ENCODE peak calls at places on chromosomes 7 and 10, in nine cellular contexts. One of them, this sample, is unnamed.

GRCh38 chr10:97079157-97079435 is 106.7 kb downstream of the SLIT1 start:
- DNase-seq in stomach: no peak
- DNase-seq in left ventricle myocardium inferior: no peak
- DNase-seq in H1: no peak
- DNase-seq in HCT116: no peak
- DNase-seq in transverse colon: no peak
- DNase-seq in AG09309: no peak
- DNase-seq in colonic mucosa: no peak
- DNase-seq in hepatocyte: no peak
- DNase-seq in this sample: no peak

GRCh38 chr7:29243777-29244655 is 49.4 kb downstream of the CHN2 start:
- DNase-seq in stomach: no peak
- DNase-seq in left ventricle myocardium inferior: no peak
- DNase-seq in H1: peak; percentile 66
- DNase-seq in HCT116: peak; percentile 29
- DNase-seq in transverse colon: no peak
- DNase-seq in AG09309: no peak
- DNase-seq in colonic mucosa: no peak
- DNase-seq in hepatocyte: no peak
- DNase-seq in this sample: no peak

GRCh38 chr10:28587970-28588290 is 55.0 kb downstream of the WAC start:
- DNase-seq in stomach: peak; percentile 25
- DNase-seq in left ventricle myocardium inferior: no peak
- DNase-seq in H1: no peak
- DNase-seq in HCT116: no peak
- DNase-seq in transverse colon: no peak
- DNase-seq in AG09309: no peak
- DNase-seq in colonic mucosa: no peak
- DNase-seq in hepatocyte: peak; percentile 10
- DNase-seq in this sample: peak; percentile 76

GRCh38 chr7:8389898-8390642 is 43.3 kb upstream of the NXPH1 start:
- DNase-seq in stomach: no peak
- DNase-seq in left ventricle myocardium inferior: no peak
- DNase-seq in H1: peak; percentile 82
- DNase-seq in HCT116: peak; percentile 53
- DNase-seq in transverse colon: no peak
- DNase-seq in AG09309: no peak
- DNase-seq in colonic mucosa: peak; percentile 19
- DNase-seq in hepatocyte: peak; percentile 63
- DNase-seq in this sample: no peak

GRCh38 chr10:106043833-106044232 is 1120.7 kb downstream of the SORCS1 start:
- DNase-seq in stomach: no peak
- DNase-seq in left ventricle myocardium inferior: no peak
- DNase-seq in H1: no peak
- DNase-seq in HCT116: no peak
- DNase-seq in transverse colon: no peak
- DNase-seq in AG09309: no peak
- DNase-seq in colonic mucosa: no peak
- DNase-seq in hepatocyte: peak; percentile 12
- DNase-seq in this sample: peak; percentile 69

GRCh38 chr10:114771157-114771556 is 50.4 kb upstream of the FHIP2A start:
- DNase-seq in stomach: no peak
- DNase-seq in left ventricle myocardium inferior: no peak
- DNase-seq in H1: no peak
- DNase-seq in HCT116: no peak
- DNase-seq in transverse colon: no peak
- DNase-seq in AG09309: no peak
- DNase-seq in colonic mucosa: no peak
- DNase-seq in hepatocyte: no peak
- DNase-seq in this sample: no peak

GRCh38 chr10:69498711-69499471 is 47.6 kb downstream of the TSPAN15 start:
- DNase-seq in stomach: peak; percentile 26
- DNase-seq in left ventricle myocardium inferior: no peak
- DNase-seq in H1: no peak
- DNase-seq in HCT116: no peak
- DNase-seq in transverse colon: no peak
- DNase-seq in AG09309: no peak
- DNase-seq in colonic mucosa: no peak
- DNase-seq in hepatocyte: no peak
- DNase-seq in this sample: no peak

GRCh38 chr10:131702521-131703356 is 198.1 kb upstream of the PPP2R2D start:
- DNase-seq in stomach: no peak
- DNase-seq in left ventricle myocardium inferior: no peak
- DNase-seq in H1: peak; percentile 27
- DNase-seq in HCT116: no peak
- DNase-seq in transverse colon: no peak
- DNase-seq in AG09309: no peak
- DNase-seq in colonic mucosa: no peak
- DNase-seq in hepatocyte: no peak
- DNase-seq in this sample: no peak

GRCh38 chr10:43383204-43383971 is 12.0 kb downstream of the FXYD4 start:
- DNase-seq in stomach: no peak
- DNase-seq in left ventricle myocardium inferior: peak; percentile 10
- DNase-seq in H1: no peak
- DNase-seq in HCT116: no peak
- DNase-seq in transverse colon: no peak
- DNase-seq in AG09309: no peak
- DNase-seq in colonic mucosa: no peak
- DNase-seq in hepatocyte: no peak
- DNase-seq in this sample: no peak

GRCh38 chr7:128869138-128869943 is 6.7 kb downstream of the ATP6V1F start:
- DNase-seq in stomach: peak; percentile 69
- DNase-seq in left ventricle myocardium inferior: peak; percentile 42
- DNase-seq in H1: peak; percentile 81
- DNase-seq in HCT116: no peak
- DNase-seq in transverse colon: peak; percentile 74
- DNase-seq in AG09309: no peak
- DNase-seq in colonic mucosa: peak; percentile 60
- DNase-seq in hepatocyte: peak; percentile 77
- DNase-seq in this sample: peak; percentile 32

GRCh38 chr10:60594476-60595051 is 183.7 kb upstream of the CDK1 start:
- DNase-seq in stomach: no peak
- DNase-seq in left ventricle myocardium inferior: no peak
- DNase-seq in H1: no peak
- DNase-seq in HCT116: no peak
- DNase-seq in transverse colon: no peak
- DNase-seq in AG09309: peak; percentile 5
- DNase-seq in colonic mucosa: no peak
- DNase-seq in hepatocyte: no peak
- DNase-seq in this sample: peak; percentile 8

GRCh38 chr7:2713370-2713769 is 25.4 kb downstream of the AMZ1 start:
- DNase-seq in stomach: no peak
- DNase-seq in left ventricle myocardium inferior: peak; percentile 36
- DNase-seq in H1: no peak
- DNase-seq in HCT116: no peak
- DNase-seq in transverse colon: no peak
- DNase-seq in AG09309: no peak
- DNase-seq in colonic mucosa: no peak
- DNase-seq in hepatocyte: no peak
- DNase-seq in this sample: no peak

GRCh38 chr7:106126170-106126938 is 14.2 kb upstream of the SYPL1 start:
- DNase-seq in stomach: peak; percentile 38
- DNase-seq in left ventricle myocardium inferior: no peak
- DNase-seq in H1: no peak
- DNase-seq in HCT116: no peak
- DNase-seq in transverse colon: peak; percentile 42
- DNase-seq in AG09309: no peak
- DNase-seq in colonic mucosa: peak; percentile 33
- DNase-seq in hepatocyte: no peak
- DNase-seq in this sample: peak; percentile 83

GRCh38 chr7:44650772-44651171 is 44.3 kb downstream of the OGDH start:
- DNase-seq in stomach: no peak
- DNase-seq in left ventricle myocardium inferior: peak; percentile 42
- DNase-seq in H1: no peak
- DNase-seq in HCT116: no peak
- DNase-seq in transverse colon: no peak
- DNase-seq in AG09309: no peak
- DNase-seq in colonic mucosa: no peak
- DNase-seq in hepatocyte: no peak
- DNase-seq in this sample: no peak

GRCh38 chr7:537911-538634 is 18.4 kb upstream of the PDGFA start:
- DNase-seq in stomach: peak; percentile 73
- DNase-seq in left ventricle myocardium inferior: peak; percentile 56
- DNase-seq in H1: no peak
- DNase-seq in HCT116: peak; percentile 83
- DNase-seq in transverse colon: peak; percentile 93
- DNase-seq in AG09309: peak; percentile 64
- DNase-seq in colonic mucosa: peak; percentile 96
- DNase-seq in hepatocyte: peak; percentile 95
- DNase-seq in this sample: peak; percentile 79

DNA sequence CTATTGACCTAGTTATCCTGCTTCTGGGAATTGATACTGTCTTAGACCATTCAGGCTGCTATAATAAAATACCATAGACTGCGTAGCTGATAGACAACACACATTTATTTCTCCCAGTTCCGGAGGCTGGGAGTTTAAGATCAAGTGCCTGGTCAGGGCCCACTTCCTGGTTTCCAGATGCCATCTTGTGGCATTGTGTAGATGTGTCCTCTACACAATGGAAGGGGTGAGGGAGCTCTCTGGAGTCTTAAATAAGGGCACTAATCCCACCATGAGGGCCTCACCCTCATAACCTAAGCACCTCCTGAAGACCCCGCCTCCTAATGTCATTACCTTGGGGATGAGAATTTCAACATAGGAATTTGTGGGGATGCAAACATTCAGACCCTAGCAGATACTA is 62.4 kb downstream of the SLC35B4 start:
- DNase-seq in stomach: no peak
- DNase-seq in left ventricle myocardium inferior: no peak
- DNase-seq in H1: no peak
- DNase-seq in HCT116: peak; percentile 10
- DNase-seq in transverse colon: no peak
- DNase-seq in AG09309: no peak
- DNase-seq in colonic mucosa: no peak
- DNase-seq in hepatocyte: no peak
- DNase-seq in this sample: peak; percentile 47
- TF ChIP-seq CTCF in stomach: no peak
- TF ChIP-seq CTCF in left ventricle myocardium inferior: no peak
- TF ChIP-seq CTCF in H1: no peak
- TF ChIP-seq CTCF in HCT116: no peak
- TF ChIP-seq CTCF in transverse colon: no peak
- TF ChIP-seq CTCF in AG09309: no peak
- TF ChIP-seq CTCF in colonic mucosa: no peak
- TF ChIP-seq CTCF in hepatocyte: no peak
- TF ChIP-seq CTCF in this sample: peak; percentile 45

DNA sequence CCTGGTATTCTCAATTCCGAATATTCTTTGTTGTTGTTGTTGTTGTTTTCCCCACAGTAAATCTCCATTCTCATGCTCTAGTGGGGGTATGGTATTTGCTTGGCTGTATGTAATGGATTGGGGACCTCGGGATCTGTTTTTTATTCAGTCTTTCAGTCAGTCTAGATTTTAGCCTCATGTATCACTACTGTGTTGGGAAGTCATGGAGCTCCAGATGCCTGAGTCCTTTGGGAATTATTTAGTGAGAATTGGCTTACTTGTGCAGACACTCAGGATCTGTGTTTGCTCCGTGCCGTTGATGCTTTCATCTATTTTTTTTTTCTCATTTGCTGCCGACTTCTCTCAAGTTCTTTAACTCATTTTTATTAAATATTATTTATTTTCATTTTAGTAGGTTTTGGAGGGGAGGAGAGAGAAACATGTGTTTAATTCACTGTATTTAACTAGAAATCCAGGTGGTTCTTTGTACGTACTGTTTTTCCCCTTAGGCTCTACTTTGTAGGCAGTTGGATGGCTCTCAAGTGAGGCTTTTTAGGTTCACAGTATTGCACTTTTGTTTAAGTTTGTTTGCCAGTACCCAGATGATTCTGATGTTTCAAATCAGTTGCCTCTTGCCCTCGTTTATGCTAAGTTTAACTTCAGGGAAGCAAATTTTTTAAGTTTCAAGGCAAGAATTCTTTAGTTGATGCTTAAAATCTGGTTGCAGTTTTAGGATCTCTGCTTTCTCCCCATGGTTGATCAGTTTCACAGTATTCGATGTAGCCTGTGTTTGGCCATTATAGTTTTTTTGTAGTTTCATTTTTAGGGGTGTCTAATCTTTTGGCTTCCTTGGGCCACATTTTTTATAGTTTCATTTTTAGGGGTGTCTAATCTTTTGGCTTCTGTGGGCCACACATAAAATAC is 36.9 kb downstream of the ZNRF2 start:
- DNase-seq in stomach: no peak
- DNase-seq in left ventricle myocardium inferior: no peak
- DNase-seq in H1: no peak
- DNase-seq in HCT116: no peak
- DNase-seq in transverse colon: no peak
- DNase-seq in AG09309: no peak
- DNase-seq in colonic mucosa: no peak
- DNase-seq in hepatocyte: no peak
- DNase-seq in this sample: peak; percentile 69
- H3K4me3 ChIP-seq in stomach: peak overlapping the region; percentile 16
- H3K4me3 ChIP-seq in left ventricle myocardium inferior: peak overlapping the region; percentile 43
- H3K4me3 ChIP-seq in H1: peak overlapping the region; percentile 40
- H3K4me3 ChIP-seq in HCT116: no peak overlapping the region
- H3K4me3 ChIP-seq in transverse colon: no peak overlapping the region
- H3K4me3 ChIP-seq in AG09309: peak overlapping the region; percentile 4
- H3K4me3 ChIP-seq in colonic mucosa: no peak overlapping the region
- H3K4me3 ChIP-seq in hepatocyte: no peak overlapping the region
- H3K4me3 ChIP-seq in this sample: peak overlapping the region; percentile 20

DNA sequence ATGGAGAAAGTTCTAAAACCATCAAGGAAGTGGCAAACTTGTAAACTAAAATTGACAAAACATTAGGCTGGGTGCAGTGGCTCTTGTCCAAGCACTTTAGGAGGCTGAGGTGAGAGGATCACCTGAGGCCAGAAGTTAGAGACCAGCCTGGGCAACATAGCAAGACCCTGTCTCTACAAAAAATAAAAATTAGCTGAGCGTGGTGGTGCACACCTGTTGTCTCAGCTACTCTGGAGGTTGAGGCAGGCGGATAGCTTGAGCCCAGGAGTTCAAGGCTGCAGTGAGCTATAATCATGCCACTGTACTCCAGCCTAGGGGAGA is 29.4 kb upstream of the HNRNPH3 start:
- DNase-seq in stomach: no peak
- DNase-seq in left ventricle myocardium inferior: no peak
- DNase-seq in H1: no peak
- DNase-seq in HCT116: no peak
- DNase-seq in transverse colon: no peak
- DNase-seq in AG09309: no peak
- DNase-seq in colonic mucosa: no peak
- DNase-seq in hepatocyte: no peak
- DNase-seq in this sample: no peak
- TF ChIP-seq CTCF in stomach: no peak
- TF ChIP-seq CTCF in left ventricle myocardium inferior: no peak
- TF ChIP-seq CTCF in H1: no peak
- TF ChIP-seq CTCF in HCT116: no peak
- TF ChIP-seq CTCF in transverse colon: no peak
- TF ChIP-seq CTCF in AG09309: no peak
- TF ChIP-seq CTCF in colonic mucosa: no peak
- TF ChIP-seq CTCF in hepatocyte: no peak
- TF ChIP-seq CTCF in this sample: no peak

DNA sequence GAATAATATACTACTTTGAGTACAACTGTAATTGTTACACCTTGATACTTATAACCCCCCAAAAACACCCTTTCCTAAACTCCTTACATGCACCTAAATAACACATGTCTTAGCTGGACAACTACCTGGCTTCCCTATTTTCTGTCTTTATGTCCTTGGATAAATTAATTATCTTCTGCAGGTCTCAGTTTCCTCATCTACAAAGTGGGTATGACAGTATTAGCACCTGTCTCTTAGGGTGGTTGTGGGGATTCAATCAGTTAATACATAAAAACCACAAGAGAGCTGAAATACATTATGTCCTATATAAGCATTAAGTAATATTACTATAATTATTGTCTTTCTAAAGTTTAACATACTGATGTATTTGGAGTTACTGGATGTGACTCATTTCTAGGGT is 10.8 kb downstream of the STEAP2 start:
- DNase-seq in stomach: no peak
- DNase-seq in left ventricle myocardium inferior: no peak
- DNase-seq in H1: no peak
- DNase-seq in HCT116: no peak
- DNase-seq in transverse colon: no peak
- DNase-seq in AG09309: no peak
- DNase-seq in colonic mucosa: no peak
- DNase-seq in hepatocyte: no peak
- DNase-seq in this sample: no peak
- H3K4me3 ChIP-seq in stomach: no peak overlapping the region
- H3K4me3 ChIP-seq in left ventricle myocardium inferior: no peak overlapping the region
- H3K4me3 ChIP-seq in H1: no peak overlapping the region
- H3K4me3 ChIP-seq in HCT116: no peak overlapping the region
- H3K4me3 ChIP-seq in transverse colon: no peak overlapping the region
- H3K4me3 ChIP-seq in AG09309: no peak overlapping the region
- H3K4me3 ChIP-seq in colonic mucosa: no peak overlapping the region
- H3K4me3 ChIP-seq in hepatocyte: no peak overlapping the region
- H3K4me3 ChIP-seq in this sample: no peak overlapping the region

This sample was measured in fibroblast of mammary gland.